ENCODE peak calls at places on chromosomes 2 and 18, in eight cellular contexts. F is HFFc6; Q is heart left ventricle; K is CD8-positive, alpha-beta memory T cell; M is T-cell; L is activated CD4-positive, alpha-beta T cell treated with anti-CD3 and anti-CD28 coated beads, Interleukin-2, amount 10 ng/mL, durations not matched to agents 24 days and 14 days; V is substantia nigra; X is HT1080. D is an unnamed sample.

GRCh38 chr18:7164610-7165009 is 47.0 kb upstream of the LAMA1 start:
- DNase-seq in V (peak; percentile 11), F (no peak), K (no peak), X (no peak), L (no peak), Q (no peak), M (no peak), D (no peak)

GRCh38 chr18:32040936-32041335 is 22.3 kb downstream of the RNF125 start:
- DNase-seq in F (no peak), K (peak; percentile 24), X (no peak), Q (no peak), M (peak; percentile 57), L (peak; percentile 87), V (no peak), D (no peak)

GRCh38 chr18:49359732-49360444 is 100.6 kb downstream of the DYM start:
- DNase-seq in M (no peak), V (no peak), Q (no peak), K (no peak), F (peak; percentile 81), X (peak; percentile 10), L (no peak), D (peak; percentile 41)

GRCh38 chr2:197827618-197828017 is 23.2 kb downstream of the PLCL1 start:
- DNase-seq in V (no peak), K (no peak), X (no peak), L (no peak), Q (no peak), F (no peak), M (no peak), D (no peak)

GRCh38 chr2:231672617-231673347 is 35.5 kb upstream of the PTMA start:
- DNase-seq in F (no peak), L (no peak), M (no peak), X (peak; percentile 82), K (no peak), Q (peak; percentile 62), V (peak; percentile 15), D (no peak)

GRCh38 chr18:48862678-48863270 is 88.0 kb downstream of the SMAD7 start:
- DNase-seq in X (no peak), Q (peak; percentile 43), K (no peak), F (no peak), V (peak; percentile 15), M (no peak), L (no peak), D (no peak)

GRCh38 chr18:79397288-79397829 is 1.6 kb downstream of the NFATC1 start:
- DNase-seq in X (no peak), M (no peak), K (no peak), F (no peak), L (no peak), V (no peak), Q (peak; percentile 17), D (no peak)

GRCh38 chr2:62568983-62569837 is 63.2 kb upstream of the TMEM17 start:
- DNase-seq in V (no peak), F (peak; percentile 44), M (no peak), X (no peak), L (no peak), Q (no peak), K (no peak), D (no peak)

GRCh38 chr2:55636831-55637230 is 19.4 kb upstream of the PPP4R3B start:
- DNase-seq in K (no peak), V (no peak), M (no peak), Q (no peak), X (no peak), L (no peak), F (no peak), D (no peak)

GRCh38 chr2:230323385-230324106 is 3.4 kb upstream of the SP140L start:
- DNase-seq in K (no peak), V (no peak), X (no peak), F (no peak), Q (no peak), L (peak; percentile 66), M (no peak), D (no peak)

GRCh38 chr2:200486529-200486928 is 23.3 kb downstream of the KCTD18 start:
- DNase-seq in K (no peak), Q (no peak), F (no peak), X (no peak), L (no peak), V (no peak), M (no peak), D (no peak)

GRCh38 chr2:18490901-18491300 is 69.6 kb downstream of the RDH14 start:
- DNase-seq in F (no peak), Q (no peak), X (no peak), V (no peak), L (no peak), M (no peak), K (no peak), D (no peak)

GRCh38 chr18:13572148-13572547 is 154.2 kb downstream of the FAM210A start:
- DNase-seq in X (no peak), M (no peak), Q (no peak), L (no peak), K (no peak), V (no peak), F (no peak), D (no peak)

GRCh38 chr2:218858671-218859555 is 692 bp upstream of the WNT6 start:
- DNase-seq in V (no peak), K (no peak), L (no peak), Q (no peak), F (no peak), X (no peak), M (no peak), D (no peak)

GRCh38 chr2:6072757-6073156 is 380.6 kb downstream of the SOX11 start:
- DNase-seq in F (no peak), Q (no peak), V (no peak), M (no peak), K (no peak), X (no peak), L (no peak), D (no peak)

GRCh38 chr18:2657788-2658458 is 2.4 kb downstream of the SMCHD1 start:
- DNase-seq in L (no peak), X (peak; percentile 56), F (peak; percentile 71), M (no peak), K (no peak), Q (no peak), V (no peak), D (peak; percentile 59)

GRCh38 chr2:28423856-28424605 is 31.4 kb downstream of the FOSL2 start:
- DNase-seq in X (no peak), Q (no peak), M (peak; percentile 56), K (peak; percentile 25), V (no peak), L (peak; percentile 81), F (no peak), D (no peak)

GRCh38 chr2:54675281-54675680 is 48.2 kb upstream of the EML6 start:
- DNase-seq in K (no peak), L (peak; percentile 54), V (no peak), X (no peak), M (no peak), Q (no peak), F (no peak), D (no peak)

GRCh38 chr2:44651974-44652373 is 289.5 kb upstream of the SIX3 start:
- DNase-seq in K (no peak), V (no peak), L (no peak), M (no peak), F (no peak), X (no peak), Q (no peak), D (no peak)

GRCh38 chr2:186862869-186863709 is 14.1 kb upstream of the ZSWIM2 start:
- DNase-seq in F (peak; percentile 29), M (no peak), V (no peak), L (no peak), K (no peak), Q (no peak), X (no peak), D (peak; percentile 16)

GRCh38 chr2:117949800-117950199 is 64.1 kb downstream of the CCDC93 start:
- DNase-seq in F (no peak), V (no peak), L (no peak), X (no peak), M (no peak), K (no peak), Q (no peak), D (no peak)

GRCh38 chr2:72153026-72153791 is 5.5 kb upstream of the CYP26B1 start:
- DNase-seq in L (no peak), Q (no peak), M (no peak), F (no peak), X (no peak), K (no peak), V (no peak), D (no peak)

GRCh38 chr18:54316071-54316820 is 41.4 kb downstream of the STARD6 start:
- DNase-seq in L (no peak), K (no peak), V (no peak), Q (no peak), M (no peak), F (no peak), X (no peak), D (no peak)

GRCh38 chr2:201647431-201647830 is 4.1 kb upstream of the TMEM237 start:
- DNase-seq in X (no peak), L (no peak), M (no peak), Q (no peak), V (no peak), F (no peak), K (no peak), D (no peak)

GRCh38 chr2:233063976-233064411 is 3.9 kb downstream of the INPP5D start:
- DNase-seq in F (no peak), L (no peak), M (no peak), X (no peak), K (no peak), V (no peak), Q (no peak), D (no peak)

GRCh38 chr2:168821577-168821976 is 19.1 kb downstream of the NOSTRIN start:
- DNase-seq in F (no peak), K (no peak), Q (no peak), M (no peak), V (no peak), X (no peak), L (no peak), D (no peak)

GRCh38 chr2:182368446-182368845 is 58.4 kb downstream of the PDE1A start:
- DNase-seq in K (no peak), L (no peak), V (no peak), M (no peak), F (no peak), Q (no peak), X (no peak), D (no peak)

GRCh38 chr2:31054817-31055216 is 83.4 kb downstream of the GALNT14 start:
- DNase-seq in Q (no peak), F (no peak), M (no peak), V (no peak), K (no peak), X (no peak), L (no peak), D (no peak)

GRCh38 chr2:231707625-231708049 is 688 bp upstream of the PTMA start:
- DNase-seq in L (no peak), M (no peak), V (no peak), K (peak; percentile 42), Q (no peak), F (no peak), X (no peak), D (no peak)

GRCh38 chr18:29157057-29157780 is 980.3 kb upstream of the CDH2 start:
- DNase-seq in X (peak; percentile 15), Q (no peak), K (no peak), L (no peak), F (peak; percentile 32), M (no peak), V (no peak), D (no peak)

GRCh38 chr2:121999273-121999672 is 243.8 kb downstream of the TSN start:
- DNase-seq in K (no peak), L (no peak), V (no peak), F (peak; percentile 14), Q (no peak), M (no peak), X (peak; percentile 42), D (peak; percentile 7)